ENCODE peak calls at places on chromosomes 2 and 18, in four cellular contexts. N, W, Y and I are unnamed samples.

GRCh38 chr2:16707014-16707413 is 41.4 kb upstream of the CYRIA start:
- DNase-seq in Y (no peak), N (no peak), W (no peak), I (no peak)

GRCh38 chr2:242063364-242064249 is 194.1 kb downstream of the RTP5 start:
- DNase-seq in Y (no peak), N (no peak), W (no peak), I (no peak)

GRCh38 chr2:182715121-182715895 is 749 bp upstream of the DNAJC10 start:
- DNase-seq in W (peak; percentile 5), N (no peak), Y (no peak), I (no peak)

GRCh38 chr18:22559414-22560282 is 141.9 kb upstream of the CTAGE1 start:
- DNase-seq in Y (peak; percentile 52), W (peak; percentile 75), N (peak; percentile 39), I (peak; percentile 46)

GRCh38 chr2:8837795-8838140 is 355 bp upstream of the KIDINS220 start:
- DNase-seq in Y (no peak), W (no peak), N (no peak), I (no peak)

GRCh38 chr2:231523451-231524266 is 6.6 kb downstream of the NMUR1 start:
- DNase-seq in N (no peak), Y (no peak), W (no peak), I (no peak)

GRCh38 chr2:160338891-160339290 is 138.8 kb upstream of the ITGB6 start:
- DNase-seq in W (peak; percentile 26), Y (peak; percentile 22), N (no peak), I (no peak)

GRCh38 chr2:241733391-241734207 is 831 bp upstream of the D2HGDH start:
- DNase-seq in W (no peak), Y (no peak), N (no peak), I (no peak)

GRCh38 chr2:236960516-236960915 is 125.2 kb upstream of the COPS8 start:
- DNase-seq in Y (no peak), W (no peak), N (no peak), I (no peak)

GRCh38 chr2:55090702-55091101 is 40.5 kb upstream of the RTN4 start:
- DNase-seq in N (no peak), Y (no peak), W (no peak), I (no peak)

GRCh38 chr2:111712361-111712760 is 171.6 kb downstream of the ANAPC1 start:
- DNase-seq in Y (no peak), W (no peak), N (no peak), I (no peak)

GRCh38 chr18:48896875-48897511 is 53.8 kb downstream of the SMAD7 start:
- DNase-seq in W (no peak), Y (peak; percentile 53), N (no peak), I (no peak)

GRCh38 chr2:105313877-105314276 is 15.7 kb downstream of the TGFBRAP1 start:
- DNase-seq in W (no peak), Y (no peak), N (no peak), I (no peak)

GRCh38 chr18:68596016-68596415 is 118.9 kb downstream of the TMX3 start:
- DNase-seq in W (no peak), N (no peak), Y (no peak), I (no peak)

GRCh38 chr18:76493213-76494107 is 1.6 kb downstream of the ZNF516 start:
- DNase-seq in W (peak; percentile 46), N (no peak), Y (no peak), I (no peak)

GRCh38 chr2:192499476-192499875 is 304.7 kb upstream of the TMEFF2 start:
- DNase-seq in N (no peak), Y (no peak), W (peak; percentile 77), I (no peak)

GRCh38 chr2:183105402-183106134 is 18.7 kb upstream of the NUP35 start:
- DNase-seq in N (no peak), Y (no peak), W (no peak), I (no peak)

GRCh38 chr18:50405582-50406271 is 30.9 kb downstream of the SKA1 start:
- DNase-seq in N (no peak), W (no peak), Y (no peak), I (no peak)

GRCh38 chr2:109185801-109186570 is 57.0 kb downstream of the SH3RF3 start:
- DNase-seq in W (peak; percentile 78), N (no peak), Y (peak; percentile 30), I (peak; percentile 35)

GRCh38 chr2:13821255-13821880 is 811.1 kb upstream of the LRATD1 start:
- DNase-seq in N (no peak), W (peak; percentile 97), Y (no peak), I (no peak)

GRCh38 chr2:165646321-165646801 is 147.7 kb downstream of the GALNT3 start:
- DNase-seq in W (no peak), Y (no peak), N (no peak), I (no peak)